ENCODE peak calls at places on chromosomes 13 and 19, in five cellular contexts. U is HT-29, Q is pons, S is frontal cortex, I is testis. X is an unnamed sample.

GRCh38 chr19:49552749-49553148 is 24.9 kb downstream of the RCN3 start:
- DNase-seq in I (no peak), Q (peak; percentile 67), S (no peak), U (no peak), X (no peak)

GRCh38 chr19:55882626-55883025 is 46.3 kb downstream of the NLRP4 start:
- DNase-seq in I (no peak), U (no peak), Q (no peak), S (no peak), X (no peak)

GRCh38 chr19:41808663-41809566 is 12.5 kb downstream of the CEACAM3 start:
- DNase-seq in U (no peak), I (peak; percentile 18), S (no peak), Q (no peak), X (no peak)

GRCh38 chr13:91112191-91112579 is 235.3 kb upstream of the MIR17HG start:
- DNase-seq in Q (no peak), U (no peak), I (no peak), S (no peak), X (no peak)

GRCh38 chr19:6482343-6482686 is 728 bp upstream of the DENND1C start:
- DNase-seq in I (no peak), U (no peak), S (no peak), Q (no peak), X (no peak)

GRCh38 chr19:29320611-29321010 is 107.7 kb upstream of the UQCRFS1 start:
- DNase-seq in U (no peak), Q (no peak), S (no peak), I (no peak), X (no peak)

GRCh38 chr19:27774827-27775226 is 1438.1 kb downstream of the UQCRFS1 start:
- DNase-seq in U (peak; percentile 48), S (no peak), I (no peak), Q (no peak), X (no peak)

GRCh38 chr13:83211301-83211700 is 671.0 kb downstream of the SLITRK1 start:
- DNase-seq in Q (no peak), I (no peak), U (no peak), S (no peak), X (no peak)

GRCh38 chr19:34431681-34432402 is 3.7 kb downstream of the UBA2 start:
- DNase-seq in U (no peak), I (no peak), S (no peak), Q (no peak), X (no peak)

GRCh38 chr13:96421314-96421713 is 331.4 kb downstream of the HS6ST3 start:
- DNase-seq in U (no peak), S (no peak), Q (no peak), I (no peak), X (no peak)

GRCh38 chr19:13954185-13954584 is 1.9 kb downstream of the DCAF15 start:
- DNase-seq in U (no peak), S (no peak), Q (no peak), I (no peak), X (no peak)

X was measured in A549.